ENCODE peak calls at places on chromosomes 2 and 18, in eight cellular contexts. P, H, V, G, Z, F, J and C are unnamed samples.

GRCh38 chr2:129929321-129930290 is 49.9 kb upstream of the RAB6C start:
- DNase-seq in H (no peak), F (no peak), V (no peak), J (no peak), G (no peak), Z (no peak), P (no peak), C (no peak)

GRCh38 chr2:190843874-190844699 is 36.5 kb upstream of the GLS start:
- DNase-seq in H (no peak), J (no peak), G (peak; percentile 94), Z (no peak), P (no peak), F (peak; percentile 58), V (no peak), C (no peak)

GRCh38 chr2:222915092-222915957 is 54.5 kb downstream of the ACSL3 start:
- DNase-seq in P (no peak), G (peak; percentile 27), Z (no peak), J (no peak), F (no peak), V (no peak), H (no peak), C (no peak)

GRCh38 chr2:191014653-191015020 is 666 bp upstream of the STAT1 start:
- DNase-seq in J (no peak), P (no peak), H (no peak), V (no peak), G (peak; percentile 24), Z (no peak), F (no peak), C (no peak)

GRCh38 chr2:27442282-27442980 is at the start of gene KRTCAP3:
- DNase-seq in F (peak; percentile 65), V (peak; percentile 72), J (no peak), P (no peak), Z (peak; percentile 29), G (peak; percentile 83), H (peak; percentile 70), C (no peak)

GRCh38 chr2:60858897-60859311 is 22.5 kb upstream of the REL start:
- DNase-seq in F (no peak), H (no peak), G (peak; percentile 46), J (no peak), P (no peak), Z (no peak), V (no peak), C (no peak)

GRCh38 chr2:219272995-219273394 is 6.2 kb upstream of the DNAJB2 start:
- DNase-seq in Z (no peak), J (no peak), V (no peak), F (no peak), P (no peak), H (no peak), G (no peak), C (no peak)

GRCh38 chr2:165015052-165015642 is 59.8 kb upstream of the SLC38A11 start:
- DNase-seq in F (peak; percentile 45), V (peak; percentile 9), G (peak; percentile 80), J (peak; percentile 12), Z (peak; percentile 35), H (no peak), P (peak; percentile 37), C (peak; percentile 68)

GRCh38 chr2:112301171-112301584 is 25.8 kb downstream of the ZC3H6 start:
- DNase-seq in P (no peak), V (no peak), Z (no peak), G (no peak), F (no peak), J (no peak), H (no peak), C (no peak)

GRCh38 chr2:39379643-39380524 is 57.2 kb downstream of the MAP4K3 start:
- DNase-seq in G (peak; percentile 66), F (peak; percentile 48), H (no peak), Z (no peak), V (no peak), J (peak; percentile 21), P (peak; percentile 38), C (peak; percentile 60)

GRCh38 chr2:68420254-68420910 is 46.7 kb downstream of the FBXO48 start:
- DNase-seq in H (no peak), Z (no peak), P (no peak), J (peak; percentile 81), F (no peak), G (no peak), V (no peak), C (no peak)

GRCh38 chr2:172082944-172083718 is 2.2 kb upstream of the DLX1 start:
- DNase-seq in Z (no peak), J (no peak), F (no peak), G (peak; percentile 32), V (no peak), P (no peak), H (no peak), C (no peak)

GRCh38 chr2:65378308-65378689 is 54.1 kb downstream of the SPRED2 start:
- DNase-seq in H (no peak), V (no peak), F (no peak), Z (no peak), P (no peak), G (no peak), J (no peak), C (no peak)

GRCh38 chr2:102581911-102582310 is 37.4 kb upstream of the SLC9A2 start:
- DNase-seq in F (no peak), G (peak; percentile 33), V (no peak), J (no peak), H (no peak), Z (no peak), P (no peak), C (no peak)

GRCh38 chr2:128630974-128631697 is 312.5 kb upstream of the HS6ST1 start:
- DNase-seq in Z (no peak), P (no peak), J (no peak), F (no peak), H (no peak), V (no peak), G (no peak), C (no peak)

GRCh38 chr18:11004951-11005350 is 144.4 kb downstream of the PIEZO2 start:
- DNase-seq in F (no peak), G (no peak), P (no peak), J (no peak), H (no peak), Z (no peak), V (no peak), C (no peak)

GRCh38 chr2:185990861-185991525 is 252.4 kb downstream of the FSIP2 start:
- DNase-seq in Z (no peak), P (no peak), F (no peak), V (no peak), J (no peak), G (no peak), H (no peak), C (no peak)

GRCh38 chr2:7357993-7358392 is 440.8 kb downstream of the RNF144A start:
- DNase-seq in H (no peak), Z (no peak), J (no peak), G (no peak), F (no peak), P (no peak), V (no peak), C (no peak)

GRCh38 chr2:173048901-173049661 is 26.6 kb upstream of the MAP3K20 start:
- DNase-seq in V (no peak), G (peak; percentile 97), J (peak; percentile 84), H (no peak), F (peak; percentile 52), P (peak; percentile 83), Z (no peak), C (no peak)

GRCh38 chr2:201847483-201847882 is 41.1 kb downstream of the CDK15 start:
- DNase-seq in P (no peak), J (no peak), F (no peak), Z (no peak), G (peak; percentile 52), H (no peak), V (no peak), C (no peak)

GRCh38 chr2:23705771-23706612 is 220.9 kb downstream of the ATAD2B start:
- DNase-seq in J (no peak), V (no peak), Z (no peak), F (no peak), G (no peak), P (no peak), H (no peak), C (no peak)

GRCh38 chr2:84938194-84938879 is 32.6 kb upstream of the KCMF1 start:
- DNase-seq in V (peak; percentile 12), P (no peak), J (no peak), G (no peak), F (no peak), Z (no peak), H (no peak), C (peak; percentile 16)

GRCh38 chr2:72815655-72816268 is 10.1 kb downstream of the EXOC6B start:
- DNase-seq in P (no peak), Z (no peak), F (no peak), G (peak; percentile 75), H (no peak), V (no peak), J (no peak), C (no peak)

GRCh38 chr2:216535454-216535995 is 36.9 kb downstream of the RPL37A start:
- DNase-seq in G (peak; percentile 78), J (no peak), V (no peak), H (no peak), F (no peak), P (peak; percentile 74), Z (no peak), C (no peak)

GRCh38 chr2:181438298-181438697 is 18.9 kb upstream of the ITGA4 start:
- DNase-seq in G (peak; percentile 18), P (no peak), Z (no peak), J (no peak), F (no peak), V (peak; percentile 13), H (no peak), C (peak; percentile 72)

GRCh38 chr2:18299423-18300212 is 260.8 kb downstream of the RDH14 start:
- DNase-seq in G (peak; percentile 93), V (no peak), P (peak; percentile 20), J (no peak), Z (no peak), H (no peak), F (no peak), C (no peak)

GRCh38 chr18:8107426-8107825 is 501.8 kb upstream of the RAB12 start:
- DNase-seq in Z (no peak), J (no peak), F (no peak), P (no peak), G (no peak), H (no peak), V (no peak), C (no peak)

GRCh38 chr2:177772529-177772928 is 300.0 kb downstream of the PDE11A start:
- DNase-seq in G (peak; percentile 43), Z (no peak), J (no peak), F (peak; percentile 18), H (no peak), V (no peak), P (no peak), C (peak; percentile 57)

GRCh38 chr2:30629866-30630265 is 177.4 kb downstream of the CAPN13 start:
- DNase-seq in P (no peak), F (no peak), V (no peak), H (no peak), Z (no peak), J (no peak), G (peak; percentile 38), C (no peak)

GRCh38 chr2:109397883-109398282 is 215.9 kb downstream of the SEPTIN10 start:
- DNase-seq in V (no peak), P (no peak), J (no peak), Z (no peak), F (no peak), H (no peak), G (no peak), C (no peak)

GRCh38 chr18:63082661-63083531 is 236.7 kb downstream of the BCL2 start:
- DNase-seq in V (no peak), F (no peak), Z (no peak), H (no peak), P (no peak), G (peak; percentile 69), J (no peak), C (no peak)

GRCh38 chr2:217248312-217248935 is 388.6 kb upstream of the TNP1 start:
- DNase-seq in P (no peak), H (no peak), Z (no peak), V (no peak), J (no peak), F (peak; percentile 30), G (no peak), C (no peak)

GRCh38 chr2:198374375-198375072 is 570.1 kb downstream of the PLCL1 start:
- DNase-seq in Z (no peak), H (no peak), J (peak; percentile 29), P (peak; percentile 10), V (no peak), G (peak; percentile 82), F (peak; percentile 9), C (peak; percentile 58)